ENCODE peak calls at places on chromosomes 3 and 15, in eight cellular contexts. One of them, this sample, is unnamed.

GRCh38 chr3:180626844-180627243 is 24.9 kb downstream of the TTC14 start:
- DNase-seq in GM12864: no peak
- DNase-seq in prostate gland: no peak
- DNase-seq in CD8-positive, alpha-beta T cell: no peak
- DNase-seq in choroid plexus epithelial cell: no peak
- DNase-seq in fibroblast of lung: no peak
- DNase-seq in right cardiac atrium: no peak
- DNase-seq in coronary artery: no peak
- DNase-seq in this sample: no peak

GRCh38 chr15:69979783-69980182 is 117.9 kb downstream of the TLE3 start:
- DNase-seq in CD8-positive, alpha-beta T cell: no peak
- DNase-seq in fibroblast of lung: no peak
- DNase-seq in right cardiac atrium: no peak
- DNase-seq in prostate gland: no peak
- DNase-seq in coronary artery: no peak
- DNase-seq in choroid plexus epithelial cell: no peak
- DNase-seq in GM12864: peak
- DNase-seq in this sample: no peak

GRCh38 chr3:156615592-156616173 is 58.7 kb upstream of the TIPARP start:
- DNase-seq in choroid plexus epithelial cell: peak
- DNase-seq in fibroblast of lung: peak
- DNase-seq in GM12864: no peak
- DNase-seq in CD8-positive, alpha-beta T cell: no peak
- DNase-seq in coronary artery: no peak
- DNase-seq in prostate gland: no peak
- DNase-seq in right cardiac atrium: no peak
- DNase-seq in this sample: no peak

GRCh38 chr3:109809513-109809912 is 472.2 kb upstream of the DPPA4 start:
- DNase-seq in fibroblast of lung: no peak
- DNase-seq in CD8-positive, alpha-beta T cell: no peak
- DNase-seq in coronary artery: no peak
- DNase-seq in GM12864: no peak
- DNase-seq in prostate gland: no peak
- DNase-seq in choroid plexus epithelial cell: no peak
- DNase-seq in right cardiac atrium: no peak
- DNase-seq in this sample: no peak

GRCh38 chr15:38073278-38073930 is 139.0 kb downstream of the TMCO5A start:
- DNase-seq in prostate gland: no peak
- DNase-seq in CD8-positive, alpha-beta T cell: no peak
- DNase-seq in choroid plexus epithelial cell: peak
- DNase-seq in GM12864: no peak
- DNase-seq in right cardiac atrium: no peak
- DNase-seq in fibroblast of lung: peak
- DNase-seq in coronary artery: no peak
- DNase-seq in this sample: no peak

GRCh38 chr3:77606372-77606771 is 566.5 kb downstream of the ROBO2 start:
- DNase-seq in coronary artery: no peak
- DNase-seq in GM12864: no peak
- DNase-seq in choroid plexus epithelial cell: no peak
- DNase-seq in right cardiac atrium: no peak
- DNase-seq in CD8-positive, alpha-beta T cell: no peak
- DNase-seq in fibroblast of lung: no peak
- DNase-seq in prostate gland: no peak
- DNase-seq in this sample: no peak

GRCh38 chr3:100073555-100074307 is 40.6 kb downstream of the FILIP1L start:
- DNase-seq in GM12864: no peak
- DNase-seq in choroid plexus epithelial cell: peak
- DNase-seq in CD8-positive, alpha-beta T cell: no peak
- DNase-seq in prostate gland: no peak
- DNase-seq in right cardiac atrium: peak
- DNase-seq in fibroblast of lung: peak
- DNase-seq in coronary artery: no peak
- DNase-seq in this sample: peak

GRCh38 chr3:86865506-86865905 is 125.4 kb downstream of the VGLL3 start:
- DNase-seq in coronary artery: no peak
- DNase-seq in GM12864: no peak
- DNase-seq in fibroblast of lung: no peak
- DNase-seq in CD8-positive, alpha-beta T cell: no peak
- DNase-seq in right cardiac atrium: no peak
- DNase-seq in prostate gland: no peak
- DNase-seq in choroid plexus epithelial cell: peak
- DNase-seq in this sample: no peak

GRCh38 chr15:39299506-39300267 is 281.2 kb upstream of the THBS1 start:
- DNase-seq in GM12864: no peak
- DNase-seq in choroid plexus epithelial cell: no peak
- DNase-seq in prostate gland: no peak
- DNase-seq in CD8-positive, alpha-beta T cell: no peak
- DNase-seq in fibroblast of lung: no peak
- DNase-seq in right cardiac atrium: no peak
- DNase-seq in coronary artery: no peak
- DNase-seq in this sample: no peak

GRCh38 chr3:1195922-1196321 is 103.1 kb downstream of the CNTN6 start:
- DNase-seq in GM12864: no peak
- DNase-seq in prostate gland: no peak
- DNase-seq in fibroblast of lung: peak
- DNase-seq in choroid plexus epithelial cell: peak
- DNase-seq in right cardiac atrium: no peak
- DNase-seq in coronary artery: no peak
- DNase-seq in CD8-positive, alpha-beta T cell: no peak
- DNase-seq in this sample: no peak

GRCh38 chr3:82942041-82942440 is 1180.6 kb upstream of the GBE1 start:
- DNase-seq in prostate gland: no peak
- DNase-seq in right cardiac atrium: no peak
- DNase-seq in CD8-positive, alpha-beta T cell: no peak
- DNase-seq in GM12864: no peak
- DNase-seq in coronary artery: no peak
- DNase-seq in fibroblast of lung: no peak
- DNase-seq in choroid plexus epithelial cell: no peak
- DNase-seq in this sample: no peak

GRCh38 chr15:50128266-50128665 is 9.2 kb upstream of the ATP8B4 start:
- DNase-seq in prostate gland: no peak
- DNase-seq in fibroblast of lung: no peak
- DNase-seq in choroid plexus epithelial cell: no peak
- DNase-seq in right cardiac atrium: peak
- DNase-seq in GM12864: no peak
- DNase-seq in CD8-positive, alpha-beta T cell: no peak
- DNase-seq in coronary artery: no peak
- DNase-seq in this sample: no peak

GRCh38 chr3:184284696-184285095 is 8.9 kb downstream of the ECE2 start:
- DNase-seq in right cardiac atrium: peak
- DNase-seq in fibroblast of lung: peak
- DNase-seq in prostate gland: no peak
- DNase-seq in coronary artery: no peak
- DNase-seq in GM12864: no peak
- DNase-seq in choroid plexus epithelial cell: peak
- DNase-seq in CD8-positive, alpha-beta T cell: no peak
- DNase-seq in this sample: peak

GRCh38 chr15:87115795-87116194 is 1036.1 kb downstream of the AGBL1 start:
- DNase-seq in fibroblast of lung: no peak
- DNase-seq in CD8-positive, alpha-beta T cell: no peak
- DNase-seq in coronary artery: no peak
- DNase-seq in prostate gland: no peak
- DNase-seq in right cardiac atrium: no peak
- DNase-seq in choroid plexus epithelial cell: no peak
- DNase-seq in GM12864: no peak
- DNase-seq in this sample: no peak

DNA sequence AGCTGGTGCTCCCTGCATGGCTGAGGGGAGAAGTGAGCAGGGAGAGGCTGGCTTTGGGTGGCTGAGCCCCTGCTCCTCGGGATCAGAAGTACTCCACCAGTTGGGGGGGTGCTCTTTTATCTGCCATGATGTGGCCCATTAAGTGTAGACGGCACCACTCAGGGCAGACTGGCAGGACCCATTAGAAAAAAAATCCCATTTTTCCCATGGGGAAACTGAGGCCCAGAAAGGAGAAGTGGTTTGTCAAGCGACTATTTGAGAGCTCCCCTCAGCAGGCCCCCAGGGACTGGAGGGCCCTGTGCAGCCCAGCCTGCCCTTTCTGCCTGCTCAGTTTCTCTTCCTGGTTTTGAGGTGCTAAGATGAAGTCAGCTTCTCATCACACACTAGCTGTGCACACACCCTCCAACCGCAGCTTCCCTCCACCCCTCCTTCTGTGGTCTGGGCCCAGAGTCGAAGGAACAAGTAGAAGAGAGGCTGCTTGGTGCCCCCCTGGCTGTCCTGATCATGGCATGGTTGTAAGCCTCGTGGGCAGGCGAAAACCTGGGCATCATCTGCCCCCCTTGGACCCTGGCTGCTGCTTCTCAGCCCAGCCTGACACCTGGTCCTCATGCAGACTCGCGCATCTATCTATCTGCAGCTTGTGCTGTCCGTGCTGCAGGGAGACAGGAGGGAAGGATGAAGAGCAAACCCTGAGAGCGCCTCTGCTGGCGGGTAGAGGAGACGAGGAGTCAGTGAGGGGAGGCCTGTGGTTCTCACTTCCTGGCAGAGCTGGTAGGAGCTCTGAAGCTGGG is 5.6 kb downstream of the CSK start:
- DNase-seq in GM12864: peak
- DNase-seq in coronary artery: no peak
- DNase-seq in prostate gland: no peak
- DNase-seq in right cardiac atrium: peak
- DNase-seq in choroid plexus epithelial cell: peak
- DNase-seq in fibroblast of lung: peak
- DNase-seq in CD8-positive, alpha-beta T cell: peak
- DNase-seq in this sample: peak
- H3K4me3 ChIP-seq in GM12864: peak
- H3K4me3 ChIP-seq in coronary artery: peak
- H3K4me3 ChIP-seq in prostate gland: no peak
- H3K4me3 ChIP-seq in right cardiac atrium: no peak
- H3K4me3 ChIP-seq in choroid plexus epithelial cell: no peak
- H3K4me3 ChIP-seq in fibroblast of lung: no peak
- H3K4me3 ChIP-seq in CD8-positive, alpha-beta T cell: peak
- H3K4me3 ChIP-seq in this sample: peak

DNA sequence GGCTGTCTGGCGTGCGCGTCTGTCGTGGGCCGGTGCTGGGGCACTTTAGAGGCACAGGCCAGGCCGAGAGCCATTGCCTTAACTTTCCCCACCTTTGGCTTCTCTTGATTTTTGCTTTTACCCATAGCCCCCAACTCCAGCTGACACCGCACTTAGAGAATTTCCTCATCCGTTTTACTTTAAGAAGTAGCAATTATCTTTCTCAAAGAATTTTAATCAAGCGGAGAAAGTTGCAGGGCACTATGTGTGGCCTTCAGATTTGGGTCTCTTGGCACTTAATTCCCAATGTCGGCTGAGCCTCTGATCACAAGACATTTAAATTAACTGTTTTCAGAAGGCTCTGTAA is 1.2 kb downstream of the ALDH1A3 start:
- DNase-seq in fibroblast of lung: no peak
- DNase-seq in GM12864: no peak
- DNase-seq in CD8-positive, alpha-beta T cell: no peak
- DNase-seq in choroid plexus epithelial cell: no peak
- DNase-seq in prostate gland: no peak
- DNase-seq in right cardiac atrium: no peak
- DNase-seq in coronary artery: no peak
- DNase-seq in this sample: no peak
- H3K4me3 ChIP-seq in fibroblast of lung: no peak
- H3K4me3 ChIP-seq in GM12864: no peak
- H3K4me3 ChIP-seq in CD8-positive, alpha-beta T cell: no peak
- H3K4me3 ChIP-seq in choroid plexus epithelial cell: no peak
- H3K4me3 ChIP-seq in prostate gland: peak
- H3K4me3 ChIP-seq in right cardiac atrium: peak
- H3K4me3 ChIP-seq in coronary artery: no peak
- H3K4me3 ChIP-seq in this sample: no peak

GRCh38 chr15:73968461-73968860 is 23.6 kb downstream of the STOML1 start:
- DNase-seq in prostate gland: no peak
- DNase-seq in fibroblast of lung: no peak
- DNase-seq in CD8-positive, alpha-beta T cell: no peak
- DNase-seq in GM12864: no peak
- DNase-seq in coronary artery: no peak
- DNase-seq in right cardiac atrium: no peak
- DNase-seq in choroid plexus epithelial cell: no peak
- DNase-seq in this sample: no peak

GRCh38 chr15:73965730-73966103 is 26.4 kb downstream of the STOML1 start:
- DNase-seq in CD8-positive, alpha-beta T cell: no peak
- DNase-seq in GM12864: peak
- DNase-seq in right cardiac atrium: no peak
- DNase-seq in choroid plexus epithelial cell: peak
- DNase-seq in prostate gland: no peak
- DNase-seq in coronary artery: no peak
- DNase-seq in fibroblast of lung: peak
- DNase-seq in this sample: peak

GRCh38 chr15:73965094-73965729 is 26.9 kb downstream of the STOML1 start:
- DNase-seq in CD8-positive, alpha-beta T cell: no peak
- DNase-seq in coronary artery: peak
- DNase-seq in GM12864: no peak
- DNase-seq in prostate gland: no peak
- DNase-seq in choroid plexus epithelial cell: no peak
- DNase-seq in fibroblast of lung: no peak
- DNase-seq in right cardiac atrium: no peak
- DNase-seq in this sample: peak

GRCh38 chr15:73962409-73962808 is 29.7 kb downstream of the STOML1 start:
- DNase-seq in CD8-positive, alpha-beta T cell: no peak
- DNase-seq in GM12864: no peak
- DNase-seq in prostate gland: no peak
- DNase-seq in fibroblast of lung: no peak
- DNase-seq in right cardiac atrium: no peak
- DNase-seq in choroid plexus epithelial cell: no peak
- DNase-seq in coronary artery: no peak
- DNase-seq in this sample: no peak

DNA sequence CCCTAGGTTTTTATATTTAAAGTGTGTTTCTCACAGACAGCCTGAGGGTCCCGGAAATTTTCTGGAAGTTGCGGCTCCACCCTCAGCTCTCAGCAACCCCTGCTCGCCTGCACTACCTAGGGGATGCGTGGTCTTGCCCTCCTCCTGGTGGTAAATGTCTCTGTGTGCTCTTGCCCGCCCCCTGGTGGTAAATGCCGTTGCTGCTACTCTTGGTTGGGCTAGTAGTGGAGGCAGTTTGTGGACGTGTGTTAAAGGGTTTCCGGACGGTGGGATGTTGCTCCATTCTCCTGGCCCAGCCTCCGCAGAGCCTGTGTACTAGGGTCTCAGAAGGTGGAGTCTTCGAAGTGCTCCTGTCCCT is 27.4 kb downstream of the STOML1 start:
- DNase-seq in fibroblast of lung: peak
- DNase-seq in choroid plexus epithelial cell: peak
- DNase-seq in GM12864: peak
- DNase-seq in coronary artery: peak
- DNase-seq in prostate gland: peak
- DNase-seq in CD8-positive, alpha-beta T cell: peak
- DNase-seq in right cardiac atrium: peak
- DNase-seq in this sample: peak
- H3K4me3 ChIP-seq in fibroblast of lung: no peak
- H3K4me3 ChIP-seq in choroid plexus epithelial cell: no peak
- H3K4me3 ChIP-seq in GM12864: peak
- H3K4me3 ChIP-seq in coronary artery: peak
- H3K4me3 ChIP-seq in prostate gland: no peak
- H3K4me3 ChIP-seq in CD8-positive, alpha-beta T cell: peak
- H3K4me3 ChIP-seq in right cardiac atrium: no peak
- H3K4me3 ChIP-seq in this sample: no peak

DNA sequence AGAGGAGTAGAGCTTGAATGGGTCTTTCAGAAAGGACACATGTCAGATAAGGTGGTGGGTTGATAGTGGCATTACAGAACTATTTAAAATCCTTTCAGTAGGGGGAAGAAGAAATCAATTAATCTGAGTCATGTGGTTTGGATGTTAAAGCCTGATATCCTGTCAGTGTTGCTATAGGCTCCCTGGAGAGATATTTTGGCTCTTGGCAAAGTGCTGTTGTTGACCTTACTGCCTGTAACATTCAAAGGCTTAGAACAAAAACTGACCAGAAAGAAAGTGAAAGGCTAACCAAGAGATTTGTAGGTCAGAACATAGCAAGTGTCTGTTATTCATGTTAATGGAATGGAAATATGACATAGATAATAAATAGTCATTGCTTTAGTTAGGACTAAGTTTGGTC is 552.9 kb downstream of the DIPK2A start:
- DNase-seq in prostate gland: no peak
- DNase-seq in choroid plexus epithelial cell: peak
- DNase-seq in GM12864: no peak
- DNase-seq in right cardiac atrium: no peak
- DNase-seq in fibroblast of lung: peak
- DNase-seq in CD8-positive, alpha-beta T cell: no peak
- DNase-seq in coronary artery: no peak
- DNase-seq in this sample: no peak
- H3K4me3 ChIP-seq in prostate gland: no peak
- H3K4me3 ChIP-seq in choroid plexus epithelial cell: no peak
- H3K4me3 ChIP-seq in GM12864: no peak
- H3K4me3 ChIP-seq in right cardiac atrium: no peak
- H3K4me3 ChIP-seq in fibroblast of lung: no peak
- H3K4me3 ChIP-seq in CD8-positive, alpha-beta T cell: no peak
- H3K4me3 ChIP-seq in coronary artery: no peak
- H3K4me3 ChIP-seq in this sample: no peak